ENCODE peak calls at places on chromosomes 3 and 15, in ten cellular contexts. One of them, this sample, is unnamed. For H3K4me1, the result is how much of the 10 kb centered on the place peaks cover.

GRCh38 chr3:135050536-135050935 is 255.5 kb downstream of the EPHB1 start:
- DNase-seq in colonic mucosa: no peak
- DNase-seq in left ventricle myocardium inferior: no peak
- DNase-seq in ascending aorta: no peak
- DNase-seq in left lung: no peak
- DNase-seq in H9: peak
- DNase-seq in Peyer's patch: no peak
- DNase-seq in lung: no peak
- DNase-seq in right lobe of liver: no peak
- DNase-seq in psoas muscle: no peak
- DNase-seq in this sample: no peak

GRCh38 chr3:66138336-66139234 is 82.2 kb upstream of the SLC25A26 start:
- DNase-seq in colonic mucosa: peak
- DNase-seq in left ventricle myocardium inferior: peak
- DNase-seq in ascending aorta: peak
- DNase-seq in left lung: no peak
- DNase-seq in H9: peak
- DNase-seq in Peyer's patch: peak
- DNase-seq in lung: peak
- DNase-seq in right lobe of liver: no peak
- DNase-seq in psoas muscle: no peak
- DNase-seq in this sample: no peak

GRCh38 chr3:129001817-129002572 is 891 bp downstream of the EFCC1 start:
- DNase-seq in colonic mucosa: no peak
- DNase-seq in left ventricle myocardium inferior: no peak
- DNase-seq in ascending aorta: no peak
- DNase-seq in left lung: no peak
- DNase-seq in H9: no peak
- DNase-seq in Peyer's patch: no peak
- DNase-seq in lung: no peak
- DNase-seq in right lobe of liver: no peak
- DNase-seq in psoas muscle: no peak
- DNase-seq in this sample: no peak

GRCh38 chr15:75661041-75661778 is 13.5 kb downstream of the SNX33 start:
- DNase-seq in colonic mucosa: peak
- DNase-seq in left ventricle myocardium inferior: peak
- DNase-seq in ascending aorta: peak
- DNase-seq in left lung: peak
- DNase-seq in H9: peak
- DNase-seq in Peyer's patch: peak
- DNase-seq in lung: peak
- DNase-seq in right lobe of liver: peak
- DNase-seq in psoas muscle: peak
- DNase-seq in this sample: peak

GRCh38 chr3:141395005-141395589 is 26.8 kb downstream of the ZBTB38 start:
- DNase-seq in colonic mucosa: no peak
- DNase-seq in left ventricle myocardium inferior: no peak
- DNase-seq in ascending aorta: no peak
- DNase-seq in left lung: no peak
- DNase-seq in H9: no peak
- DNase-seq in Peyer's patch: no peak
- DNase-seq in lung: no peak
- DNase-seq in right lobe of liver: no peak
- DNase-seq in psoas muscle: no peak
- DNase-seq in this sample: no peak

GRCh38 chr15:52343831-52344230 is 48.2 kb upstream of the MYO5C start:
- DNase-seq in colonic mucosa: no peak
- DNase-seq in left ventricle myocardium inferior: no peak
- DNase-seq in ascending aorta: no peak
- DNase-seq in left lung: no peak
- DNase-seq in H9: no peak
- DNase-seq in Peyer's patch: no peak
- DNase-seq in lung: no peak
- DNase-seq in right lobe of liver: no peak
- DNase-seq in psoas muscle: no peak
- DNase-seq in this sample: no peak

GRCh38 chr3:49903451-49904424 is at the start of gene MST1R:
- DNase-seq in colonic mucosa: peak
- DNase-seq in left ventricle myocardium inferior: peak
- DNase-seq in ascending aorta: peak
- DNase-seq in left lung: peak
- DNase-seq in H9: peak
- DNase-seq in Peyer's patch: peak
- DNase-seq in lung: peak
- DNase-seq in right lobe of liver: peak
- DNase-seq in psoas muscle: peak
- DNase-seq in this sample: no peak

GRCh38 chr3:24545917-24546316 is 51.3 kb upstream of the THRB start:
- DNase-seq in colonic mucosa: peak
- DNase-seq in left ventricle myocardium inferior: no peak
- DNase-seq in ascending aorta: peak
- DNase-seq in left lung: peak
- DNase-seq in H9: no peak
- DNase-seq in Peyer's patch: no peak
- DNase-seq in lung: peak
- DNase-seq in right lobe of liver: peak
- DNase-seq in psoas muscle: peak
- DNase-seq in this sample: no peak

GRCh38 chr15:36896949-36897348 is 203.4 kb downstream of the MEIS2 start:
- DNase-seq in colonic mucosa: no peak
- DNase-seq in left ventricle myocardium inferior: no peak
- DNase-seq in ascending aorta: no peak
- DNase-seq in left lung: no peak
- DNase-seq in H9: no peak
- DNase-seq in Peyer's patch: no peak
- DNase-seq in lung: no peak
- DNase-seq in right lobe of liver: no peak
- DNase-seq in psoas muscle: no peak
- DNase-seq in this sample: no peak

GRCh38 chr15:72306211-72306785 is 13.7 kb downstream of the CELF6 start:
- DNase-seq in colonic mucosa: no peak
- DNase-seq in left ventricle myocardium inferior: no peak
- DNase-seq in ascending aorta: no peak
- DNase-seq in left lung: no peak
- DNase-seq in H9: peak
- DNase-seq in Peyer's patch: no peak
- DNase-seq in lung: no peak
- DNase-seq in right lobe of liver: no peak
- DNase-seq in psoas muscle: no peak
- DNase-seq in this sample: no peak

GRCh38 chr3:165383381-165383780 is 187.2 kb upstream of the SLITRK3 start:
- DNase-seq in colonic mucosa: no peak
- DNase-seq in left ventricle myocardium inferior: no peak
- DNase-seq in ascending aorta: no peak
- DNase-seq in left lung: no peak
- DNase-seq in H9: no peak
- DNase-seq in Peyer's patch: no peak
- DNase-seq in lung: no peak
- DNase-seq in right lobe of liver: no peak
- DNase-seq in psoas muscle: no peak
- DNase-seq in this sample: no peak
- H3K4me1 ChIP-seq in colonic mucosa: under half
- H3K4me1 ChIP-seq in left ventricle myocardium inferior: under half
- H3K4me1 ChIP-seq in ascending aorta: under half
- H3K4me1 ChIP-seq in left lung: under half
- H3K4me1 ChIP-seq in H9: under half
- H3K4me1 ChIP-seq in Peyer's patch: under half
- H3K4me1 ChIP-seq in lung: under half
- H3K4me1 ChIP-seq in right lobe of liver: under half
- H3K4me1 ChIP-seq in psoas muscle: under half
- H3K4me1 ChIP-seq in this sample: under half

GRCh38 chr3:152291649-152292066 is 22.9 kb downstream of the MBNL1 start:
- DNase-seq in colonic mucosa: no peak
- DNase-seq in left ventricle myocardium inferior: no peak
- DNase-seq in ascending aorta: no peak
- DNase-seq in left lung: no peak
- DNase-seq in H9: no peak
- DNase-seq in Peyer's patch: no peak
- DNase-seq in lung: no peak
- DNase-seq in right lobe of liver: no peak
- DNase-seq in psoas muscle: no peak
- DNase-seq in this sample: no peak

GRCh38 chr3:152291238-152291637 is 22.5 kb downstream of the MBNL1 start:
- DNase-seq in colonic mucosa: no peak
- DNase-seq in left ventricle myocardium inferior: no peak
- DNase-seq in ascending aorta: no peak
- DNase-seq in left lung: no peak
- DNase-seq in H9: no peak
- DNase-seq in Peyer's patch: no peak
- DNase-seq in lung: no peak
- DNase-seq in right lobe of liver: no peak
- DNase-seq in psoas muscle: no peak
- DNase-seq in this sample: no peak

GRCh38 chr3:152290374-152290773 is 21.6 kb downstream of the MBNL1 start:
- DNase-seq in colonic mucosa: no peak
- DNase-seq in left ventricle myocardium inferior: no peak
- DNase-seq in ascending aorta: no peak
- DNase-seq in left lung: no peak
- DNase-seq in H9: no peak
- DNase-seq in Peyer's patch: no peak
- DNase-seq in lung: no peak
- DNase-seq in right lobe of liver: no peak
- DNase-seq in psoas muscle: no peak
- DNase-seq in this sample: no peak

GRCh38 chr3:152293607-152294006 is 24.9 kb downstream of the MBNL1 start:
- DNase-seq in colonic mucosa: no peak
- DNase-seq in left ventricle myocardium inferior: no peak
- DNase-seq in ascending aorta: no peak
- DNase-seq in left lung: no peak
- DNase-seq in H9: no peak
- DNase-seq in Peyer's patch: no peak
- DNase-seq in lung: no peak
- DNase-seq in right lobe of liver: no peak
- DNase-seq in psoas muscle: no peak
- DNase-seq in this sample: no peak

DNA sequence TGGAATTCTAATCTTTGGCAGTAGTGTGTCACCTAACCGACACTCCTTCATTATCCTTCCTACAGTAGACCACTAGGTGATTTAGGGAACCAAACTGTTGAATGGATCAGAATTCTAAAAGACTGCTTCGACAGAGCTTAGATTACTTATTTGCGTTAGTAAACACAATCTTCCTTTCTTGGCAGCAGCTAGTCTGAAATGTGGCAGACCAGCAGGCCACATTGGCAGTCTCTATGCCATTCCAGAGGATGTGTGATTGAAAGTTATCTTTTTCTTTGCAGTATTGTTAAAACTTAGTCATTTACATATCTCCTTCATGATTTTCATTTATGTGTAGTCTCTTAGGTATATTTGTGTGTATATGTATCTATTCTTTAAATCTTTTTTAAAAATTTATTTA is 23.6 kb downstream of the MBNL1 start:
- DNase-seq in colonic mucosa: no peak
- DNase-seq in left ventricle myocardium inferior: no peak
- DNase-seq in ascending aorta: no peak
- DNase-seq in left lung: no peak
- DNase-seq in H9: no peak
- DNase-seq in Peyer's patch: no peak
- DNase-seq in lung: no peak
- DNase-seq in right lobe of liver: no peak
- DNase-seq in psoas muscle: no peak
- DNase-seq in this sample: no peak
- H3K4me1 ChIP-seq in colonic mucosa: under half
- H3K4me1 ChIP-seq in left ventricle myocardium inferior: half or more
- H3K4me1 ChIP-seq in ascending aorta: under half
- H3K4me1 ChIP-seq in left lung: under half
- H3K4me1 ChIP-seq in H9: under half
- H3K4me1 ChIP-seq in Peyer's patch: half or more
- H3K4me1 ChIP-seq in lung: under half
- H3K4me1 ChIP-seq in right lobe of liver: under half
- H3K4me1 ChIP-seq in psoas muscle: half or more
- H3K4me1 ChIP-seq in this sample: half or more

GRCh38 chr3:148748323-148748722 is 50.6 kb downstream of the AGTR1 start:
- DNase-seq in colonic mucosa: no peak
- DNase-seq in left ventricle myocardium inferior: no peak
- DNase-seq in ascending aorta: no peak
- DNase-seq in left lung: no peak
- DNase-seq in H9: no peak
- DNase-seq in Peyer's patch: no peak
- DNase-seq in lung: no peak
- DNase-seq in right lobe of liver: no peak
- DNase-seq in psoas muscle: no peak
- DNase-seq in this sample: no peak
- H3K4me1 ChIP-seq in colonic mucosa: under half
- H3K4me1 ChIP-seq in left ventricle myocardium inferior: under half
- H3K4me1 ChIP-seq in ascending aorta: under half
- H3K4me1 ChIP-seq in left lung: under half
- H3K4me1 ChIP-seq in H9: under half
- H3K4me1 ChIP-seq in Peyer's patch: under half
- H3K4me1 ChIP-seq in lung: under half
- H3K4me1 ChIP-seq in right lobe of liver: under half
- H3K4me1 ChIP-seq in psoas muscle: under half
- H3K4me1 ChIP-seq in this sample: under half

GRCh38 chr15:60396100-60396499 is 1.7 kb downstream of the ANXA2 start:
- DNase-seq in colonic mucosa: no peak
- DNase-seq in left ventricle myocardium inferior: no peak
- DNase-seq in ascending aorta: no peak
- DNase-seq in left lung: no peak
- DNase-seq in H9: no peak
- DNase-seq in Peyer's patch: no peak
- DNase-seq in lung: peak
- DNase-seq in right lobe of liver: no peak
- DNase-seq in psoas muscle: no peak
- DNase-seq in this sample: no peak
- H3K4me1 ChIP-seq in colonic mucosa: under half
- H3K4me1 ChIP-seq in left ventricle myocardium inferior: half or more
- H3K4me1 ChIP-seq in ascending aorta: under half
- H3K4me1 ChIP-seq in left lung: half or more
- H3K4me1 ChIP-seq in H9: under half
- H3K4me1 ChIP-seq in Peyer's patch: half or more
- H3K4me1 ChIP-seq in lung: under half
- H3K4me1 ChIP-seq in right lobe of liver: under half
- H3K4me1 ChIP-seq in psoas muscle: half or more
- H3K4me1 ChIP-seq in this sample: half or more

GRCh38 chr15:98743177-98743576 is 94.8 kb downstream of the IGF1R start:
- DNase-seq in colonic mucosa: no peak
- DNase-seq in left ventricle myocardium inferior: no peak
- DNase-seq in ascending aorta: no peak
- DNase-seq in left lung: no peak
- DNase-seq in H9: no peak
- DNase-seq in Peyer's patch: no peak
- DNase-seq in lung: no peak
- DNase-seq in right lobe of liver: no peak
- DNase-seq in psoas muscle: no peak
- DNase-seq in this sample: no peak
- H3K4me1 ChIP-seq in colonic mucosa: under half
- H3K4me1 ChIP-seq in left ventricle myocardium inferior: half or more
- H3K4me1 ChIP-seq in ascending aorta: under half
- H3K4me1 ChIP-seq in left lung: under half
- H3K4me1 ChIP-seq in H9: under half
- H3K4me1 ChIP-seq in Peyer's patch: under half
- H3K4me1 ChIP-seq in lung: under half
- H3K4me1 ChIP-seq in right lobe of liver: under half
- H3K4me1 ChIP-seq in psoas muscle: under half
- H3K4me1 ChIP-seq in this sample: half or more

DNA sequence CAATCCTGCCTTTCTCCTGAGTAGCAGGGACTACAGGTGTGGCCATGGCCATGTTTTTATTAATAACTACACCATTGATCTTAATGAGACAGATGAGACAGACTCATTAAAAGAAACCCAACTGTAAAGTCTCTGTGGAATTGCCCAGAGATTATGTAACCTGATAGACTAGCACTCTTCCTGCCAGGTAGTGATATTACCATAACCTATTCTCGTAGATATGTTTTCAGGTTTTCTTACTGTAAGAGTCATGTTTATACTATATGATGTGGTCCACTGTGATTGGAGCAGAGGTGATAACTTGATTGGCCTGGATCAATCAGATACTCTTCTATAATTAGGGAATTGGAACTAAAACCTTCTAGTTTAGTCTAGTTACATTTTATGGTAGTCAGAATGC is 93.7 kb downstream of the NFKBIZ start:
- DNase-seq in colonic mucosa: no peak
- DNase-seq in left ventricle myocardium inferior: no peak
- DNase-seq in ascending aorta: no peak
- DNase-seq in left lung: no peak
- DNase-seq in H9: no peak
- DNase-seq in Peyer's patch: no peak
- DNase-seq in lung: no peak
- DNase-seq in right lobe of liver: no peak
- DNase-seq in psoas muscle: no peak
- DNase-seq in this sample: no peak
- H3K4me1 ChIP-seq in colonic mucosa: under half
- H3K4me1 ChIP-seq in left ventricle myocardium inferior: under half
- H3K4me1 ChIP-seq in ascending aorta: under half
- H3K4me1 ChIP-seq in left lung: under half
- H3K4me1 ChIP-seq in H9: under half
- H3K4me1 ChIP-seq in Peyer's patch: under half
- H3K4me1 ChIP-seq in lung: under half
- H3K4me1 ChIP-seq in right lobe of liver: under half
- H3K4me1 ChIP-seq in psoas muscle: under half
- H3K4me1 ChIP-seq in this sample: under half

This sample was measured in thoracic aorta.